ENCODE peak calls at places on chromosomes 11 and 22, in nine cellular contexts. One of them, this sample, is unnamed.

GRCh38 chr11:61912991-61913698 is 4.2 kb downstream of the RAB3IL1 start:
- DNase-seq in left ventricle myocardium inferior: peak
- DNase-seq in lung: no peak
- DNase-seq in Panc1: no peak
- DNase-seq in mammary epithelial cell: no peak
- DNase-seq in GM20000: no peak
- DNase-seq in GM13976: peak
- DNase-seq in CD8-positive, alpha-beta T cell: no peak
- DNase-seq in neural progenitor cell: no peak
- DNase-seq in this sample: peak

GRCh38 chr11:69295995-69296889 is 2.3 kb downstream of the MYEOV start:
- DNase-seq in left ventricle myocardium inferior: peak
- DNase-seq in lung: peak
- DNase-seq in Panc1: no peak
- DNase-seq in mammary epithelial cell: peak
- DNase-seq in GM20000: no peak
- DNase-seq in GM13976: no peak
- DNase-seq in CD8-positive, alpha-beta T cell: no peak
- DNase-seq in neural progenitor cell: no peak
- DNase-seq in this sample: no peak

GRCh38 chr11:102012946-102013345 is 34.3 kb upstream of the CFAP300 start:
- DNase-seq in left ventricle myocardium inferior: no peak
- DNase-seq in lung: no peak
- DNase-seq in Panc1: no peak
- DNase-seq in mammary epithelial cell: no peak
- DNase-seq in GM20000: no peak
- DNase-seq in GM13976: no peak
- DNase-seq in CD8-positive, alpha-beta T cell: no peak
- DNase-seq in neural progenitor cell: no peak
- DNase-seq in this sample: no peak

GRCh38 chr11:80462211-80462610 is 1021.4 kb upstream of the TENM4 start:
- DNase-seq in left ventricle myocardium inferior: no peak
- DNase-seq in lung: no peak
- DNase-seq in Panc1: no peak
- DNase-seq in mammary epithelial cell: peak
- DNase-seq in GM20000: no peak
- DNase-seq in GM13976: no peak
- DNase-seq in CD8-positive, alpha-beta T cell: no peak
- DNase-seq in neural progenitor cell: no peak
- DNase-seq in this sample: no peak

GRCh38 chr11:95375881-95376280 is 144.9 kb upstream of the SESN3 start:
- DNase-seq in left ventricle myocardium inferior: no peak
- DNase-seq in lung: no peak
- DNase-seq in Panc1: no peak
- DNase-seq in mammary epithelial cell: peak
- DNase-seq in GM20000: no peak
- DNase-seq in GM13976: no peak
- DNase-seq in CD8-positive, alpha-beta T cell: no peak
- DNase-seq in neural progenitor cell: no peak
- DNase-seq in this sample: no peak

GRCh38 chr22:24824915-24825314 is 18.9 kb downstream of the SGSM1 start:
- DNase-seq in left ventricle myocardium inferior: no peak
- DNase-seq in lung: no peak
- DNase-seq in Panc1: no peak
- DNase-seq in mammary epithelial cell: no peak
- DNase-seq in GM20000: no peak
- DNase-seq in GM13976: no peak
- DNase-seq in CD8-positive, alpha-beta T cell: no peak
- DNase-seq in neural progenitor cell: no peak
- DNase-seq in this sample: no peak

GRCh38 chr11:101881586-101881985 is 33.2 kb upstream of the CEP126 start:
- DNase-seq in left ventricle myocardium inferior: no peak
- DNase-seq in lung: no peak
- DNase-seq in Panc1: no peak
- DNase-seq in mammary epithelial cell: no peak
- DNase-seq in GM20000: no peak
- DNase-seq in GM13976: no peak
- DNase-seq in CD8-positive, alpha-beta T cell: no peak
- DNase-seq in neural progenitor cell: no peak
- DNase-seq in this sample: no peak

GRCh38 chr22:43554259-43554636 is 142.4 kb downstream of the MPPED1 start:
- DNase-seq in left ventricle myocardium inferior: no peak
- DNase-seq in lung: no peak
- DNase-seq in Panc1: no peak
- DNase-seq in mammary epithelial cell: no peak
- DNase-seq in GM20000: no peak
- DNase-seq in GM13976: no peak
- DNase-seq in CD8-positive, alpha-beta T cell: no peak
- DNase-seq in neural progenitor cell: no peak
- DNase-seq in this sample: no peak

GRCh38 chr11:12430912-12431311 is 53.5 kb downstream of the PARVA start:
- DNase-seq in left ventricle myocardium inferior: no peak
- DNase-seq in lung: peak
- DNase-seq in Panc1: no peak
- DNase-seq in mammary epithelial cell: peak
- DNase-seq in GM20000: no peak
- DNase-seq in GM13976: no peak
- DNase-seq in CD8-positive, alpha-beta T cell: no peak
- DNase-seq in neural progenitor cell: no peak
- DNase-seq in this sample: no peak

GRCh38 chr11:2197771-2198520 is 26.3 kb upstream of the TH start:
- DNase-seq in left ventricle myocardium inferior: no peak
- DNase-seq in lung: no peak
- DNase-seq in Panc1: no peak
- DNase-seq in mammary epithelial cell: no peak
- DNase-seq in GM20000: no peak
- DNase-seq in GM13976: no peak
- DNase-seq in CD8-positive, alpha-beta T cell: no peak
- DNase-seq in neural progenitor cell: no peak
- DNase-seq in this sample: no peak

GRCh38 chr11:45745065-45745811 is 59.7 kb upstream of the SLC35C1 start:
- DNase-seq in left ventricle myocardium inferior: peak
- DNase-seq in lung: no peak
- DNase-seq in Panc1: no peak
- DNase-seq in mammary epithelial cell: no peak
- DNase-seq in GM20000: no peak
- DNase-seq in GM13976: no peak
- DNase-seq in CD8-positive, alpha-beta T cell: no peak
- DNase-seq in neural progenitor cell: no peak
- DNase-seq in this sample: no peak

DNA sequence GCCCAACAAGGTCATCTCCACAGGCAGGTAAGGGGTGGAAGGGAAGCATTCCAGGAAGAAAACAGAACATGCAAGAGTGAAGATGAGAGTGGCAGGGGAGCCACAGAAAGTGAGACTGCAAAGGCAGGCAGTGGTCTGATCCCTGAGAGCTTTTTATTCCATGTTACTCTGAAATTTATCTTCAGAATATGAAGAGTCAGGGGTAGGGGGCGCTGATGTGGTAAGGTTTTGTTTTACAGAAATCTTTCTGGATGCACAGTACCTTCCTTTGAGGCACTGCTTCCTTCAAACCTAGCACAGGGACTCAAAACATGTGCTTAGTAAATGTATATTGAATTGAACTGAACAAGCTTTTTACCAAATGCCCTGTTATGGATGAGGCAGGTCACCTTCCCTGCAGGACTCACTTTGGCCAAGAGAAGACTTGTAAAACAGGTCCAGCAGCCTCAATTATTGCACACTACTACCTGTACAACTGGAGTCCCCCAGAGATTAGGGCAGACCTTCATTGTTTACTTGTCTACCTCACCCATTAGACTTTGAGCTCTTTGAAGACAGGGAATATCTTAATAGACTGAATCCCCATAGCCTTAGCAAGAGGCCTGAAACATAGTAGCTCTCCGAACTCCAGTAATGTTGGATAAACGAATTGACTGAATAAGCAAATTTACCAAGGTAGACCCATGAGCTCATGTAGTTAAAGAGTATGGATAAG is 2.2 kb downstream of the PAK1 start:
- DNase-seq in left ventricle myocardium inferior: no peak
- DNase-seq in lung: no peak
- DNase-seq in Panc1: no peak
- DNase-seq in mammary epithelial cell: peak
- DNase-seq in GM20000: peak
- DNase-seq in GM13976: no peak
- DNase-seq in CD8-positive, alpha-beta T cell: no peak
- DNase-seq in neural progenitor cell: peak
- DNase-seq in this sample: no peak
- TF ChIP-seq CTCF in left ventricle myocardium inferior: no peak
- TF ChIP-seq CTCF in lung: no peak
- TF ChIP-seq CTCF in Panc1: peak
- TF ChIP-seq CTCF in mammary epithelial cell: peak
- TF ChIP-seq CTCF in GM20000: peak
- TF ChIP-seq CTCF in GM13976: no peak
- TF ChIP-seq CTCF in CD8-positive, alpha-beta T cell: peak
- TF ChIP-seq CTCF in neural progenitor cell: peak
- TF ChIP-seq CTCF in this sample: no peak

DNA sequence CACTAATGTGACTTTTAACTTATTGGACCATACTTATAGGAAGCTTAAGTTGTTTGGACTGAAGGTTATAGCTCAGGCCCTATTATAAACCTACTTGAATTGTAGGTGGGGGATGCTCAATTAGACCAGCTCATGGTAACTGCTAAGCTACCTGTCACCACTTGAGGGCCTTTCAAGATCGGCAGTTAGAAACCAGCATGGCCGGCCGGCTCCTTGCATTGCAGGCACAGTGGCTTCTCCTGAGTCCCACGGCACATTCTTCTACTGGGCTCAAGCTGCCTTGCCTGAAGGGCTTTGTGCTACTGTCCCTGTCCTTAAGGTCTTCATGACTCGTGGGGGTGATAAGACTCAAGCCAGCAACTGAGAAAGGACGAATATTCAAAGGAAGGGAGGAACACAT is 70.8 kb downstream of the TBC1D22A start:
- DNase-seq in left ventricle myocardium inferior: no peak
- DNase-seq in lung: no peak
- DNase-seq in Panc1: no peak
- DNase-seq in mammary epithelial cell: peak
- DNase-seq in GM20000: no peak
- DNase-seq in GM13976: no peak
- DNase-seq in CD8-positive, alpha-beta T cell: no peak
- DNase-seq in neural progenitor cell: peak
- DNase-seq in this sample: no peak
- TF ChIP-seq CTCF in left ventricle myocardium inferior: peak
- TF ChIP-seq CTCF in lung: no peak
- TF ChIP-seq CTCF in Panc1: peak
- TF ChIP-seq CTCF in mammary epithelial cell: no peak
- TF ChIP-seq CTCF in GM20000: no peak
- TF ChIP-seq CTCF in GM13976: no peak
- TF ChIP-seq CTCF in CD8-positive, alpha-beta T cell: no peak
- TF ChIP-seq CTCF in neural progenitor cell: peak
- TF ChIP-seq CTCF in this sample: no peak

DNA sequence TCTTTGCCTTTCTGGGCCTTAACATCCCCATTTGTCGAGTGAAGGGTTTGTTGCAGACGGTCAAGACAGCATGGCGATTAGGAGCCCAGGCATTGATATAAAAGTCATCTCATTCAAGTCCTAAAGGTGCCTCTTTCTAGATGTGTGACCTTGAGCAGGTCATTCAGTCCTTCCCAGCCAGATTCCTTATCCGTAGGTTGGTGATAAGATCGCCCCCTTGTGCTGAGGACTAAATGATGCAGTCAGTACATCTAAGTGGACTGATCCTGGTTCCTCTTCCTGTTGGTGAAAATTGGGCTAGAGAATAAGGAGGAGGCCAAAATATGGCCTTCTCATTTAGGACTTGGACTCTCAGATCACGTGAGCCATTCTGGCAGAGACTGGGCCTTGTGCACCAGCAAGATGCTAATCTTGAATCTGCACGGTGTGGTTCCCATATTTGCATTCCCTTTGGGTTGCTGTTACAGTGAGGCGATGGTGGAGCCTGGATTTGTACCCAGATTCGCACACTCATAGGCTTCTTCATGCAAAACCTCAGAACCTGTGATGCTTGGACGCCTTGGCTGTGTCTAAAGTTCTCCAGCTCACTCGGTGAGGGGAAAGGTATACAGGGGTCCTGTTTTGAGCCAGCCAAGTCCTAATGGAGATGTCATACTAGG is 156.8 kb downstream of the MYO18B start:
- DNase-seq in left ventricle myocardium inferior: no peak
- DNase-seq in lung: no peak
- DNase-seq in Panc1: no peak
- DNase-seq in mammary epithelial cell: no peak
- DNase-seq in GM20000: no peak
- DNase-seq in GM13976: peak
- DNase-seq in CD8-positive, alpha-beta T cell: no peak
- DNase-seq in neural progenitor cell: peak
- DNase-seq in this sample: no peak
- TF ChIP-seq CTCF in left ventricle myocardium inferior: peak
- TF ChIP-seq CTCF in lung: no peak
- TF ChIP-seq CTCF in Panc1: peak
- TF ChIP-seq CTCF in mammary epithelial cell: peak
- TF ChIP-seq CTCF in GM20000: peak
- TF ChIP-seq CTCF in GM13976: no peak
- TF ChIP-seq CTCF in CD8-positive, alpha-beta T cell: no peak
- TF ChIP-seq CTCF in neural progenitor cell: peak
- TF ChIP-seq CTCF in this sample: peak

GRCh38 chr22:33851985-33852384 is 68.3 kb downstream of the LARGE1 start:
- DNase-seq in left ventricle myocardium inferior: no peak
- DNase-seq in lung: no peak
- DNase-seq in Panc1: no peak
- DNase-seq in mammary epithelial cell: no peak
- DNase-seq in GM20000: no peak
- DNase-seq in GM13976: no peak
- DNase-seq in CD8-positive, alpha-beta T cell: no peak
- DNase-seq in neural progenitor cell: no peak
- DNase-seq in this sample: no peak

GRCh38 chr22:33850724-33851123 is 69.6 kb downstream of the LARGE1 start:
- DNase-seq in left ventricle myocardium inferior: no peak
- DNase-seq in lung: no peak
- DNase-seq in Panc1: no peak
- DNase-seq in mammary epithelial cell: no peak
- DNase-seq in GM20000: no peak
- DNase-seq in GM13976: no peak
- DNase-seq in CD8-positive, alpha-beta T cell: no peak
- DNase-seq in neural progenitor cell: no peak
- DNase-seq in this sample: no peak

GRCh38 chr22:33850227-33850626 is 70.0 kb downstream of the LARGE1 start:
- DNase-seq in left ventricle myocardium inferior: no peak
- DNase-seq in lung: no peak
- DNase-seq in Panc1: no peak
- DNase-seq in mammary epithelial cell: no peak
- DNase-seq in GM20000: no peak
- DNase-seq in GM13976: no peak
- DNase-seq in CD8-positive, alpha-beta T cell: no peak
- DNase-seq in neural progenitor cell: no peak
- DNase-seq in this sample: no peak

GRCh38 chr22:33851240-33851639 is 69.0 kb downstream of the LARGE1 start:
- DNase-seq in left ventricle myocardium inferior: no peak
- DNase-seq in lung: no peak
- DNase-seq in Panc1: no peak
- DNase-seq in mammary epithelial cell: peak
- DNase-seq in GM20000: no peak
- DNase-seq in GM13976: no peak
- DNase-seq in CD8-positive, alpha-beta T cell: no peak
- DNase-seq in neural progenitor cell: no peak
- DNase-seq in this sample: no peak

GRCh38 chr22:33848251-33848650 is 72.0 kb downstream of the LARGE1 start:
- DNase-seq in left ventricle myocardium inferior: no peak
- DNase-seq in lung: no peak
- DNase-seq in Panc1: no peak
- DNase-seq in mammary epithelial cell: no peak
- DNase-seq in GM20000: no peak
- DNase-seq in GM13976: no peak
- DNase-seq in CD8-positive, alpha-beta T cell: no peak
- DNase-seq in neural progenitor cell: no peak
- DNase-seq in this sample: no peak
- TF ChIP-seq CTCF in left ventricle myocardium inferior: no peak
- TF ChIP-seq CTCF in lung: no peak
- TF ChIP-seq CTCF in Panc1: no peak
- TF ChIP-seq CTCF in mammary epithelial cell: no peak
- TF ChIP-seq CTCF in GM20000: no peak
- TF ChIP-seq CTCF in GM13976: no peak
- TF ChIP-seq CTCF in CD8-positive, alpha-beta T cell: no peak
- TF ChIP-seq CTCF in neural progenitor cell: no peak
- TF ChIP-seq CTCF in this sample: no peak